ENCODE peak calls at places on chromosomes 2 and 18, in nine cellular contexts. One of them, this sample, is unnamed.

GRCh38 chr2:172968061-172968469 is 107.6 kb upstream of the MAP3K20 start:
- DNase-seq in sigmoid colon: no peak
- DNase-seq in transverse colon: no peak
- DNase-seq in NB4: no peak
- DNase-seq in ovary: peak; percentile 77
- DNase-seq in HCT116: no peak
- DNase-seq in K562: no peak
- DNase-seq in stomach: peak; percentile 44
- DNase-seq in breast epithelium: no peak
- DNase-seq in this sample: no peak

GRCh38 chr2:34252111-34252510 is 653.0 kb upstream of the FAM98A start:
- DNase-seq in sigmoid colon: no peak
- DNase-seq in transverse colon: no peak
- DNase-seq in NB4: no peak
- DNase-seq in ovary: no peak
- DNase-seq in HCT116: no peak
- DNase-seq in K562: no peak
- DNase-seq in stomach: no peak
- DNase-seq in breast epithelium: no peak
- DNase-seq in this sample: no peak

GRCh38 chr2:167681234-167681633 is 566.2 kb downstream of the STK39 start:
- DNase-seq in sigmoid colon: no peak
- DNase-seq in transverse colon: no peak
- DNase-seq in NB4: no peak
- DNase-seq in ovary: no peak
- DNase-seq in HCT116: no peak
- DNase-seq in K562: no peak
- DNase-seq in stomach: no peak
- DNase-seq in breast epithelium: no peak
- DNase-seq in this sample: no peak

GRCh38 chr2:207768891-207769596 is 662 bp downstream of the FZD5 start:
- DNase-seq in sigmoid colon: peak; percentile 70
- DNase-seq in transverse colon: peak; percentile 23
- DNase-seq in NB4: peak; percentile 55
- DNase-seq in ovary: no peak
- DNase-seq in HCT116: no peak
- DNase-seq in K562: peak; percentile 20
- DNase-seq in stomach: no peak
- DNase-seq in breast epithelium: no peak
- DNase-seq in this sample: peak; percentile 67

GRCh38 chr18:49797995-49798394 is 15.3 kb downstream of the ACAA2 start:
- DNase-seq in sigmoid colon: no peak
- DNase-seq in transverse colon: no peak
- DNase-seq in NB4: no peak
- DNase-seq in ovary: no peak
- DNase-seq in HCT116: no peak
- DNase-seq in K562: no peak
- DNase-seq in stomach: no peak
- DNase-seq in breast epithelium: no peak
- DNase-seq in this sample: no peak

GRCh38 chr2:160253440-160254296 is 53.6 kb upstream of the ITGB6 start:
- DNase-seq in sigmoid colon: no peak
- DNase-seq in transverse colon: no peak
- DNase-seq in NB4: no peak
- DNase-seq in ovary: no peak
- DNase-seq in HCT116: no peak
- DNase-seq in K562: no peak
- DNase-seq in stomach: no peak
- DNase-seq in breast epithelium: no peak
- DNase-seq in this sample: no peak

GRCh38 chr2:120385355-120386127 is 39.6 kb downstream of the INHBB start:
- DNase-seq in sigmoid colon: peak; percentile 3
- DNase-seq in transverse colon: no peak
- DNase-seq in NB4: no peak
- DNase-seq in ovary: no peak
- DNase-seq in HCT116: no peak
- DNase-seq in K562: no peak
- DNase-seq in stomach: no peak
- DNase-seq in breast epithelium: no peak
- DNase-seq in this sample: no peak

GRCh38 chr2:210519594-210519993 is 36.8 kb upstream of the CPS1 start:
- DNase-seq in sigmoid colon: no peak
- DNase-seq in transverse colon: no peak
- DNase-seq in NB4: no peak
- DNase-seq in ovary: no peak
- DNase-seq in HCT116: no peak
- DNase-seq in K562: no peak
- DNase-seq in stomach: no peak
- DNase-seq in breast epithelium: no peak
- DNase-seq in this sample: no peak

GRCh38 chr2:100780203-100781008 is 39.5 kb upstream of the NPAS2 start:
- DNase-seq in sigmoid colon: no peak
- DNase-seq in transverse colon: peak; percentile 29
- DNase-seq in NB4: peak; percentile 89
- DNase-seq in ovary: no peak
- DNase-seq in HCT116: peak; percentile 29
- DNase-seq in K562: no peak
- DNase-seq in stomach: no peak
- DNase-seq in breast epithelium: no peak
- DNase-seq in this sample: no peak

GRCh38 chr2:180174580-180174979 is 167.5 kb upstream of the CWC22 start:
- DNase-seq in sigmoid colon: no peak
- DNase-seq in transverse colon: no peak
- DNase-seq in NB4: no peak
- DNase-seq in ovary: no peak
- DNase-seq in HCT116: no peak
- DNase-seq in K562: no peak
- DNase-seq in stomach: no peak
- DNase-seq in breast epithelium: no peak
- DNase-seq in this sample: no peak

GRCh38 chr2:55718165-55719008 is 24.7 kb upstream of the PNPT1 start:
- DNase-seq in sigmoid colon: no peak
- DNase-seq in transverse colon: peak; percentile 40
- DNase-seq in NB4: peak; percentile 71
- DNase-seq in ovary: peak; percentile 44
- DNase-seq in HCT116: peak; percentile 59
- DNase-seq in K562: peak; percentile 47
- DNase-seq in stomach: peak; percentile 54
- DNase-seq in breast epithelium: no peak
- DNase-seq in this sample: peak; percentile 77

GRCh38 chr2:72681016-72681995 is 144.5 kb downstream of the EXOC6B start:
- DNase-seq in sigmoid colon: no peak
- DNase-seq in transverse colon: no peak
- DNase-seq in NB4: no peak
- DNase-seq in ovary: no peak
- DNase-seq in HCT116: no peak
- DNase-seq in K562: no peak
- DNase-seq in stomach: no peak
- DNase-seq in breast epithelium: no peak
- DNase-seq in this sample: no peak

GRCh38 chr2:233049194-233049761 is 10.9 kb upstream of the INPP5D start:
- DNase-seq in sigmoid colon: no peak
- DNase-seq in transverse colon: no peak
- DNase-seq in NB4: no peak
- DNase-seq in ovary: no peak
- DNase-seq in HCT116: no peak
- DNase-seq in K562: no peak
- DNase-seq in stomach: no peak
- DNase-seq in breast epithelium: no peak
- DNase-seq in this sample: no peak

GRCh38 chr2:239182981-239183791 is 217.6 kb downstream of the HDAC4 start:
- DNase-seq in sigmoid colon: peak; percentile 56
- DNase-seq in transverse colon: no peak
- DNase-seq in NB4: no peak
- DNase-seq in ovary: no peak
- DNase-seq in HCT116: no peak
- DNase-seq in K562: no peak
- DNase-seq in stomach: no peak
- DNase-seq in breast epithelium: peak; percentile 47
- DNase-seq in this sample: no peak

GRCh38 chr2:111519074-111519473 is 364.9 kb downstream of the ANAPC1 start:
- DNase-seq in sigmoid colon: no peak
- DNase-seq in transverse colon: no peak
- DNase-seq in NB4: no peak
- DNase-seq in ovary: no peak
- DNase-seq in HCT116: no peak
- DNase-seq in K562: no peak
- DNase-seq in stomach: no peak
- DNase-seq in breast epithelium: no peak
- DNase-seq in this sample: no peak

GRCh38 chr2:164275659-164276058 is 345.6 kb downstream of the GRB14 start:
- DNase-seq in sigmoid colon: no peak
- DNase-seq in transverse colon: no peak
- DNase-seq in NB4: no peak
- DNase-seq in ovary: no peak
- DNase-seq in HCT116: no peak
- DNase-seq in K562: no peak
- DNase-seq in stomach: no peak
- DNase-seq in breast epithelium: no peak
- DNase-seq in this sample: no peak

GRCh38 chr2:152715854-152716428 is 1.3 kb downstream of the PRPF40A start:
- DNase-seq in sigmoid colon: no peak
- DNase-seq in transverse colon: no peak
- DNase-seq in NB4: peak; percentile 86
- DNase-seq in ovary: no peak
- DNase-seq in HCT116: peak; percentile 69
- DNase-seq in K562: no peak
- DNase-seq in stomach: no peak
- DNase-seq in breast epithelium: no peak
- DNase-seq in this sample: peak; percentile 76

GRCh38 chr2:113058411-113058994 is 495 bp upstream of the IL36RN start:
- DNase-seq in sigmoid colon: no peak
- DNase-seq in transverse colon: no peak
- DNase-seq in NB4: no peak
- DNase-seq in ovary: no peak
- DNase-seq in HCT116: no peak
- DNase-seq in K562: no peak
- DNase-seq in stomach: no peak
- DNase-seq in breast epithelium: no peak
- DNase-seq in this sample: no peak

GRCh38 chr2:69716555-69717120 is 25.3 kb upstream of the ANXA4 start:
- DNase-seq in sigmoid colon: no peak
- DNase-seq in transverse colon: no peak
- DNase-seq in NB4: no peak
- DNase-seq in ovary: no peak
- DNase-seq in HCT116: no peak
- DNase-seq in K562: no peak
- DNase-seq in stomach: no peak
- DNase-seq in breast epithelium: no peak
- DNase-seq in this sample: no peak

GRCh38 chr18:78722391-78722790 is 257.2 kb upstream of the SALL3 start:
- DNase-seq in sigmoid colon: peak; percentile 6
- DNase-seq in transverse colon: no peak
- DNase-seq in NB4: no peak
- DNase-seq in ovary: no peak
- DNase-seq in HCT116: no peak
- DNase-seq in K562: no peak
- DNase-seq in stomach: no peak
- DNase-seq in breast epithelium: no peak
- DNase-seq in this sample: no peak

GRCh38 chr2:128305555-128306080 is 13.1 kb downstream of the HS6ST1 start:
- DNase-seq in sigmoid colon: peak; percentile 74
- DNase-seq in transverse colon: no peak
- DNase-seq in NB4: peak; percentile 52
- DNase-seq in ovary: no peak
- DNase-seq in HCT116: no peak
- DNase-seq in K562: no peak
- DNase-seq in stomach: no peak
- DNase-seq in breast epithelium: no peak
- DNase-seq in this sample: no peak

GRCh38 chr2:217834744-217835513 is 167.9 kb downstream of the TNS1 start:
- DNase-seq in sigmoid colon: no peak
- DNase-seq in transverse colon: no peak
- DNase-seq in NB4: no peak
- DNase-seq in ovary: no peak
- DNase-seq in HCT116: no peak
- DNase-seq in K562: no peak
- DNase-seq in stomach: no peak
- DNase-seq in breast epithelium: no peak
- DNase-seq in this sample: no peak
- TF ChIP-seq POLR2A in sigmoid colon: no peak
- TF ChIP-seq POLR2A in transverse colon: no peak
- TF ChIP-seq POLR2A in NB4: no peak
- TF ChIP-seq POLR2A in ovary: no peak
- TF ChIP-seq POLR2A in HCT116: no peak
- TF ChIP-seq POLR2A in K562: no peak
- TF ChIP-seq POLR2A in stomach: no peak
- TF ChIP-seq POLR2A in breast epithelium: no peak
- TF ChIP-seq POLR2A in this sample: no peak

GRCh38 chr2:171159326-171160118 is 1.2 kb downstream of the TLK1 start:
- DNase-seq in sigmoid colon: peak; percentile 76
- DNase-seq in transverse colon: peak; percentile 49
- DNase-seq in NB4: peak; percentile 78
- DNase-seq in ovary: peak; percentile 69
- DNase-seq in HCT116: peak; percentile 12
- DNase-seq in K562: peak; percentile 62
- DNase-seq in stomach: peak; percentile 33
- DNase-seq in breast epithelium: peak; percentile 56
- DNase-seq in this sample: peak; percentile 84
- TF ChIP-seq POLR2A in sigmoid colon: no peak
- TF ChIP-seq POLR2A in transverse colon: no peak
- TF ChIP-seq POLR2A in NB4: no peak
- TF ChIP-seq POLR2A in ovary: no peak
- TF ChIP-seq POLR2A in HCT116: no peak
- TF ChIP-seq POLR2A in K562: peak; percentile 17
- TF ChIP-seq POLR2A in stomach: no peak
- TF ChIP-seq POLR2A in breast epithelium: no peak
- TF ChIP-seq POLR2A in this sample: no peak

GRCh38 chr2:240629419-240629967 is 4.2 kb downstream of the GPR35 start:
- DNase-seq in sigmoid colon: peak; percentile 56
- DNase-seq in transverse colon: peak; percentile 4
- DNase-seq in NB4: no peak
- DNase-seq in ovary: no peak
- DNase-seq in HCT116: no peak
- DNase-seq in K562: no peak
- DNase-seq in stomach: no peak
- DNase-seq in breast epithelium: no peak
- DNase-seq in this sample: no peak
- TF ChIP-seq POLR2A in sigmoid colon: no peak
- TF ChIP-seq POLR2A in transverse colon: no peak
- TF ChIP-seq POLR2A in NB4: no peak
- TF ChIP-seq POLR2A in ovary: no peak
- TF ChIP-seq POLR2A in HCT116: no peak
- TF ChIP-seq POLR2A in K562: no peak
- TF ChIP-seq POLR2A in stomach: no peak
- TF ChIP-seq POLR2A in breast epithelium: no peak
- TF ChIP-seq POLR2A in this sample: no peak

GRCh38 chr18:47175895-47176575 is at the start of gene IER3IP1:
- DNase-seq in sigmoid colon: peak; percentile 94
- DNase-seq in transverse colon: peak; percentile 93
- DNase-seq in NB4: peak; percentile 91
- DNase-seq in ovary: peak; percentile 93
- DNase-seq in HCT116: peak; percentile 86
- DNase-seq in K562: peak; percentile 81
- DNase-seq in stomach: peak; percentile 90
- DNase-seq in breast epithelium: peak; percentile 82
- DNase-seq in this sample: peak; percentile 95
- TF ChIP-seq POLR2A in sigmoid colon: peak; percentile 62
- TF ChIP-seq POLR2A in transverse colon: peak; percentile 71
- TF ChIP-seq POLR2A in NB4: peak; percentile 52
- TF ChIP-seq POLR2A in ovary: peak; percentile 53
- TF ChIP-seq POLR2A in HCT116: peak; percentile 71
- TF ChIP-seq POLR2A in K562: peak; percentile 81
- TF ChIP-seq POLR2A in stomach: no peak
- TF ChIP-seq POLR2A in breast epithelium: no peak
- TF ChIP-seq POLR2A in this sample: peak; percentile 62